ENCODE peak calls at places on chromosomes 3 and 15, in five cellular contexts. A is stimulated activated CD8-positive, alpha-beta memory T cell treated with anti-CD3 and anti-CD28 coated beads, Interleukin-2, amount 100 ng/mL, for 48 hours; T is fibroblast of the conjunctiva; X is activated naive CD4-positive, alpha-beta T cell treated with Interleukin-2 at 50 U/mL for 16 hours; Y is HepG2. N is an unnamed sample.

GRCh38 chr3:100306695-100307094 is 27.9 kb upstream of the NIT2 start:
- DNase-seq in X (no peak), T (no peak), A (no peak), Y (no peak), N (no peak)

GRCh38 chr15:84982301-84982920 is 755 bp downstream of the PDE8A start:
- DNase-seq in Y (peak; percentile 70), X (peak; percentile 52), A (peak; percentile 25), T (no peak), N (no peak)

GRCh38 chr3:129967761-129968160 is 6.8 kb upstream of the TRH start:
- DNase-seq in T (no peak), A (no peak), X (no peak), Y (no peak), N (no peak)

GRCh38 chr3:53599780-53600179 is 105.4 kb downstream of the CACNA1D start:
- DNase-seq in Y (no peak), A (no peak), X (no peak), T (no peak), N (no peak)

GRCh38 chr15:78768531-78769408 is 42.5 kb downstream of the ADAMTS7 start:
- DNase-seq in T (no peak), A (no peak), X (no peak), Y (no peak), N (no peak)

GRCh38 chr3:64627471-64628321 is 60.1 kb downstream of the ADAMTS9 start:
- DNase-seq in Y (peak; percentile 75), X (no peak), T (no peak), A (no peak), N (no peak)

GRCh38 chr3:14687360-14687759 is 12.4 kb downstream of the C3orf20 start:
- DNase-seq in T (no peak), X (no peak), A (no peak), Y (no peak), N (no peak)

GRCh38 chr15:82625136-82625535 is 22.0 kb downstream of the CPEB1 start:
- DNase-seq in X (no peak), T (no peak), A (no peak), Y (no peak), N (no peak)

GRCh38 chr3:15562560-15562959 is 38.8 kb downstream of the HACL1 start:
- DNase-seq in Y (no peak), X (no peak), A (no peak), T (no peak), N (no peak)

GRCh38 chr15:47908950-47909670 is 191.8 kb downstream of the SEMA6D start:
- DNase-seq in X (no peak), A (no peak), Y (no peak), T (no peak), N (no peak)

GRCh38 chr3:173774275-173774674 is 376.7 kb downstream of the NLGN1 start:
- DNase-seq in A (no peak), X (no peak), T (no peak), Y (no peak), N (no peak)

GRCh38 chr15:23690450-23690852 is 3.3 kb upstream of the NDN start:
- DNase-seq in Y (peak; percentile 93), X (no peak), A (no peak), T (peak; percentile 91), N (no peak)

GRCh38 chr3:130433306-130433705 is 83.7 kb upstream of the COL6A6 start:
- DNase-seq in A (no peak), T (no peak), X (no peak), Y (no peak), N (no peak)

GRCh38 chr3:46692566-46692983 is 904 bp downstream of the ALS2CL start:
- DNase-seq in T (no peak), A (no peak), X (no peak), Y (no peak), N (no peak)

GRCh38 chr15:35753486-35753885 is 207.5 kb upstream of the DPH6 start:
- DNase-seq in Y (no peak), T (peak; percentile 8), A (no peak), X (no peak), N (no peak)

GRCh38 chr3:179771797-179772196 is 119.0 kb downstream of the USP13 start:
- DNase-seq in A (no peak), T (no peak), X (no peak), Y (no peak), N (no peak)

GRCh38 chr3:39637807-39638206 is 170.3 kb downstream of the MOBP start:
- DNase-seq in X (no peak), Y (peak; percentile 5), T (peak; percentile 17), A (no peak), N (no peak)

GRCh38 chr3:189282189-189282588 is 110.4 kb downstream of the TPRG1 start:
- DNase-seq in X (no peak), A (no peak), Y (no peak), T (no peak), N (no peak)

N was measured in KG1.